ENCODE peak calls at places on chromosomes 1 and 21, in four cellular contexts. One of them, this sample, is unnamed.

GRCh38 chr1:59150537-59151386 is 146.1 kb upstream of the FGGY start:
- DNase-seq in T1000: peak
- DNase-seq in fibroblast of the aortic adventitia: peak
- DNase-seq in activated effector memory CD4-positive, alpha-beta T cell treated with anti-CD3 and anti-CD28 coated beads, Interleukin-2, amount 50 U/mL, for 16 hours: no peak
- DNase-seq in this sample: no peak

GRCh38 chr1:13651279-13651678 is 48.7 kb upstream of the PRDM2 start:
- DNase-seq in fibroblast of the aortic adventitia: peak
- DNase-seq in activated effector memory CD4-positive, alpha-beta T cell treated with anti-CD3 and anti-CD28 coated beads, Interleukin-2, amount 50 U/mL, for 16 hours: no peak
- DNase-seq in T1000: no peak
- DNase-seq in this sample: no peak

GRCh38 chr1:179955731-179956130 is 1.1 kb downstream of the CEP350 start:
- DNase-seq in T1000: no peak
- DNase-seq in activated effector memory CD4-positive, alpha-beta T cell treated with anti-CD3 and anti-CD28 coated beads, Interleukin-2, amount 50 U/mL, for 16 hours: no peak
- DNase-seq in fibroblast of the aortic adventitia: no peak
- DNase-seq in this sample: no peak

GRCh38 chr21:15978158-15978805 is 248.5 kb downstream of the USP25 start:
- DNase-seq in activated effector memory CD4-positive, alpha-beta T cell treated with anti-CD3 and anti-CD28 coated beads, Interleukin-2, amount 50 U/mL, for 16 hours: no peak
- DNase-seq in T1000: no peak
- DNase-seq in fibroblast of the aortic adventitia: peak
- DNase-seq in this sample: no peak

GRCh38 chr1:17867470-17867869 is 112.3 kb downstream of the ACTL8 start:
- DNase-seq in activated effector memory CD4-positive, alpha-beta T cell treated with anti-CD3 and anti-CD28 coated beads, Interleukin-2, amount 50 U/mL, for 16 hours: no peak
- DNase-seq in T1000: no peak
- DNase-seq in fibroblast of the aortic adventitia: no peak
- DNase-seq in this sample: no peak

GRCh38 chr1:14128096-14128495 is 428.1 kb downstream of the PRDM2 start:
- DNase-seq in T1000: no peak
- DNase-seq in activated effector memory CD4-positive, alpha-beta T cell treated with anti-CD3 and anti-CD28 coated beads, Interleukin-2, amount 50 U/mL, for 16 hours: no peak
- DNase-seq in fibroblast of the aortic adventitia: no peak
- DNase-seq in this sample: no peak

GRCh38 chr1:210372491-210372890 is 43.8 kb downstream of the HHAT start:
- DNase-seq in T1000: no peak
- DNase-seq in fibroblast of the aortic adventitia: no peak
- DNase-seq in activated effector memory CD4-positive, alpha-beta T cell treated with anti-CD3 and anti-CD28 coated beads, Interleukin-2, amount 50 U/mL, for 16 hours: no peak
- DNase-seq in this sample: no peak

GRCh38 chr1:110565565-110565964 is 40.6 kb downstream of the KCNA2 start:
- DNase-seq in T1000: no peak
- DNase-seq in fibroblast of the aortic adventitia: no peak
- DNase-seq in activated effector memory CD4-positive, alpha-beta T cell treated with anti-CD3 and anti-CD28 coated beads, Interleukin-2, amount 50 U/mL, for 16 hours: no peak
- DNase-seq in this sample: no peak

GRCh38 chr1:170705981-170706380 is 42.0 kb downstream of the PRRX1 start:
- DNase-seq in T1000: no peak
- DNase-seq in fibroblast of the aortic adventitia: peak
- DNase-seq in activated effector memory CD4-positive, alpha-beta T cell treated with anti-CD3 and anti-CD28 coated beads, Interleukin-2, amount 50 U/mL, for 16 hours: no peak
- DNase-seq in this sample: no peak

GRCh38 chr1:37393585-37394120 is 80.7 kb upstream of the ZC3H12A start:
- DNase-seq in fibroblast of the aortic adventitia: no peak
- DNase-seq in T1000: no peak
- DNase-seq in activated effector memory CD4-positive, alpha-beta T cell treated with anti-CD3 and anti-CD28 coated beads, Interleukin-2, amount 50 U/mL, for 16 hours: no peak
- DNase-seq in this sample: no peak

GRCh38 chr1:205505076-205505729 is 734 bp downstream of the CDK18 start:
- DNase-seq in T1000: no peak
- DNase-seq in activated effector memory CD4-positive, alpha-beta T cell treated with anti-CD3 and anti-CD28 coated beads, Interleukin-2, amount 50 U/mL, for 16 hours: no peak
- DNase-seq in fibroblast of the aortic adventitia: no peak
- DNase-seq in this sample: no peak

GRCh38 chr1:178501705-178502329 is 5.1 kb upstream of the CLEC20A start:
- DNase-seq in activated effector memory CD4-positive, alpha-beta T cell treated with anti-CD3 and anti-CD28 coated beads, Interleukin-2, amount 50 U/mL, for 16 hours: peak
- DNase-seq in T1000: peak
- DNase-seq in fibroblast of the aortic adventitia: peak
- DNase-seq in this sample: no peak

GRCh38 chr1:14415396-14415795 is 183.1 kb upstream of the KAZN start:
- DNase-seq in fibroblast of the aortic adventitia: no peak
- DNase-seq in activated effector memory CD4-positive, alpha-beta T cell treated with anti-CD3 and anti-CD28 coated beads, Interleukin-2, amount 50 U/mL, for 16 hours: no peak
- DNase-seq in T1000: no peak
- DNase-seq in this sample: no peak

GRCh38 chr1:186078245-186078644 is 296.8 kb downstream of the TPR start:
- DNase-seq in fibroblast of the aortic adventitia: no peak
- DNase-seq in T1000: no peak
- DNase-seq in activated effector memory CD4-positive, alpha-beta T cell treated with anti-CD3 and anti-CD28 coated beads, Interleukin-2, amount 50 U/mL, for 16 hours: no peak
- DNase-seq in this sample: no peak

GRCh38 chr1:116448785-116449385 is 75.8 kb downstream of the ATP1A1 start:
- DNase-seq in fibroblast of the aortic adventitia: peak
- DNase-seq in T1000: peak
- DNase-seq in activated effector memory CD4-positive, alpha-beta T cell treated with anti-CD3 and anti-CD28 coated beads, Interleukin-2, amount 50 U/mL, for 16 hours: no peak
- DNase-seq in this sample: no peak

GRCh38 chr21:26843912-26844257 is 1.3 kb downstream of the ADAMTS1 start:
- DNase-seq in activated effector memory CD4-positive, alpha-beta T cell treated with anti-CD3 and anti-CD28 coated beads, Interleukin-2, amount 50 U/mL, for 16 hours: no peak
- DNase-seq in fibroblast of the aortic adventitia: peak
- DNase-seq in T1000: no peak
- DNase-seq in this sample: no peak

GRCh38 chr1:118479351-118479750 is 294.3 kb upstream of the SPAG17 start:
- DNase-seq in T1000: no peak
- DNase-seq in activated effector memory CD4-positive, alpha-beta T cell treated with anti-CD3 and anti-CD28 coated beads, Interleukin-2, amount 50 U/mL, for 16 hours: no peak
- DNase-seq in fibroblast of the aortic adventitia: no peak
- DNase-seq in this sample: no peak

GRCh38 chr1:29332204-29332603 is 95.9 kb downstream of the PTPRU start:
- DNase-seq in fibroblast of the aortic adventitia: peak
- DNase-seq in activated effector memory CD4-positive, alpha-beta T cell treated with anti-CD3 and anti-CD28 coated beads, Interleukin-2, amount 50 U/mL, for 16 hours: no peak
- DNase-seq in T1000: no peak
- DNase-seq in this sample: no peak

GRCh38 chr1:207806531-207807394 is 54.9 kb downstream of the CD46 start:
- DNase-seq in fibroblast of the aortic adventitia: no peak
- DNase-seq in T1000: no peak
- DNase-seq in activated effector memory CD4-positive, alpha-beta T cell treated with anti-CD3 and anti-CD28 coated beads, Interleukin-2, amount 50 U/mL, for 16 hours: no peak
- DNase-seq in this sample: no peak

GRCh38 chr1:197801111-197801482 is 25.8 kb upstream of the DENND1B start:
- DNase-seq in fibroblast of the aortic adventitia: no peak
- DNase-seq in activated effector memory CD4-positive, alpha-beta T cell treated with anti-CD3 and anti-CD28 coated beads, Interleukin-2, amount 50 U/mL, for 16 hours: no peak
- DNase-seq in T1000: no peak
- DNase-seq in this sample: no peak

GRCh38 chr1:110620250-110620615 is 14.1 kb upstream of the KCNA2 start:
- DNase-seq in fibroblast of the aortic adventitia: no peak
- DNase-seq in T1000: no peak
- DNase-seq in activated effector memory CD4-positive, alpha-beta T cell treated with anti-CD3 and anti-CD28 coated beads, Interleukin-2, amount 50 U/mL, for 16 hours: peak
- DNase-seq in this sample: no peak

GRCh38 chr1:161164901-161165620 is 1.2 kb upstream of the PPOX start:
- DNase-seq in activated effector memory CD4-positive, alpha-beta T cell treated with anti-CD3 and anti-CD28 coated beads, Interleukin-2, amount 50 U/mL, for 16 hours: peak
- DNase-seq in T1000: no peak
- DNase-seq in fibroblast of the aortic adventitia: no peak
- DNase-seq in this sample: no peak

GRCh38 chr21:41956926-41957729 is 3.3 kb upstream of the C2CD2 start:
- DNase-seq in T1000: no peak
- DNase-seq in fibroblast of the aortic adventitia: peak
- DNase-seq in activated effector memory CD4-positive, alpha-beta T cell treated with anti-CD3 and anti-CD28 coated beads, Interleukin-2, amount 50 U/mL, for 16 hours: peak
- DNase-seq in this sample: no peak

GRCh38 chr1:116152577-116152943 is 41.4 kb downstream of the MAB21L3 start:
- DNase-seq in activated effector memory CD4-positive, alpha-beta T cell treated with anti-CD3 and anti-CD28 coated beads, Interleukin-2, amount 50 U/mL, for 16 hours: no peak
- DNase-seq in T1000: no peak
- DNase-seq in fibroblast of the aortic adventitia: no peak
- DNase-seq in this sample: no peak

GRCh38 chr1:227887697-227888403 is 59.9 kb downstream of the WNT9A start:
- DNase-seq in T1000: no peak
- DNase-seq in activated effector memory CD4-positive, alpha-beta T cell treated with anti-CD3 and anti-CD28 coated beads, Interleukin-2, amount 50 U/mL, for 16 hours: peak
- DNase-seq in fibroblast of the aortic adventitia: no peak
- DNase-seq in this sample: no peak

GRCh38 chr21:34129039-34129891 is 55.9 kb downstream of the MRPS6 start:
- DNase-seq in T1000: peak
- DNase-seq in activated effector memory CD4-positive, alpha-beta T cell treated with anti-CD3 and anti-CD28 coated beads, Interleukin-2, amount 50 U/mL, for 16 hours: peak
- DNase-seq in fibroblast of the aortic adventitia: peak
- DNase-seq in this sample: no peak

GRCh38 chr1:86394416-86394815 is 1.7 kb downstream of the ODF2L start:
- DNase-seq in fibroblast of the aortic adventitia: peak
- DNase-seq in activated effector memory CD4-positive, alpha-beta T cell treated with anti-CD3 and anti-CD28 coated beads, Interleukin-2, amount 50 U/mL, for 16 hours: no peak
- DNase-seq in T1000: no peak
- DNase-seq in this sample: no peak

GRCh38 chr21:16908087-16908486 is 604.8 kb upstream of the CXADR start:
- DNase-seq in T1000: no peak
- DNase-seq in activated effector memory CD4-positive, alpha-beta T cell treated with anti-CD3 and anti-CD28 coated beads, Interleukin-2, amount 50 U/mL, for 16 hours: no peak
- DNase-seq in fibroblast of the aortic adventitia: peak
- DNase-seq in this sample: no peak

GRCh38 chr1:108560143-108560429 is 186 bp downstream of the EEIG2 start:
- DNase-seq in activated effector memory CD4-positive, alpha-beta T cell treated with anti-CD3 and anti-CD28 coated beads, Interleukin-2, amount 50 U/mL, for 16 hours: no peak
- DNase-seq in fibroblast of the aortic adventitia: no peak
- DNase-seq in T1000: no peak
- DNase-seq in this sample: no peak